ENCODE peak calls at places on chromosomes 2 and 18, in nine cellular contexts. R is endodermal cell, H is body of pancreas, O is epithelial cell of esophagus, A is lower leg skin, W is IMR-90, Y is WTC11, Z is Calu3, N is HepG2. T is an unnamed sample.

GRCh38 chr2:204849887-204850286 is 304.6 kb downstream of the PARD3B start:
- DNase-seq in Z (peak; percentile 34), A (peak; percentile 25), R (no peak), O (peak; percentile 95), Y (no peak), W (no peak), H (no peak), N (no peak), T (no peak)

GRCh38 chr2:226427538-226428307 is 371.9 kb downstream of the IRS1 start:
- DNase-seq in H (no peak), O (peak; percentile 95), A (no peak), Z (peak; percentile 18), Y (no peak), N (peak; percentile 20), W (peak; percentile 97), R (no peak), T (peak; percentile 88)

GRCh38 chr2:33126552-33126951 is 179.8 kb downstream of the LTBP1 start:
- DNase-seq in N (no peak), R (no peak), H (no peak), W (no peak), Z (no peak), O (no peak), Y (no peak), A (no peak), T (no peak)

GRCh38 chr2:210611466-210611865 is 55.1 kb downstream of the CPS1 start:
- DNase-seq in Z (no peak), Y (no peak), W (no peak), A (no peak), N (no peak), O (no peak), R (no peak), H (no peak), T (no peak)

GRCh38 chr2:187842978-187843847 is 289.0 kb upstream of the TFPI start:
- DNase-seq in A (no peak), O (peak; percentile 75), N (peak; percentile 64), Y (no peak), W (peak; percentile 78), Z (peak; percentile 45), H (no peak), R (no peak), T (peak; percentile 74)

GRCh38 chr18:79493211-79493800 is 97.6 kb downstream of the NFATC1 start:
- DNase-seq in R (no peak), A (no peak), O (no peak), N (no peak), W (no peak), Z (no peak), H (peak; percentile 9), Y (no peak), T (no peak)

GRCh38 chr18:60838677-60839076 is 466.1 kb upstream of the MC4R start:
- DNase-seq in W (no peak), R (no peak), O (peak; percentile 61), H (no peak), N (no peak), Z (no peak), Y (no peak), A (no peak), T (peak; percentile 6)

GRCh38 chr18:79554321-79554720 is 125.3 kb upstream of the CTDP1 start:
- DNase-seq in W (no peak), O (no peak), R (peak; percentile 30), A (no peak), N (no peak), Z (no peak), Y (no peak), H (no peak), T (no peak)

GRCh38 chr2:28484835-28485234 is 11.0 kb upstream of the PLB1 start:
- DNase-seq in A (no peak), W (no peak), O (no peak), Y (no peak), H (no peak), R (no peak), N (no peak), Z (no peak), T (no peak)

GRCh38 chr2:84493494-84493893 is 22.8 kb upstream of the DNAH6 start:
- DNase-seq in O (peak; percentile 53), A (no peak), R (no peak), Z (no peak), H (no peak), N (no peak), Y (no peak), W (peak; percentile 95), T (peak; percentile 59)

GRCh38 chr2:98893871-98894270 is 42.2 kb downstream of the CRACDL start:
- DNase-seq in O (no peak), Y (no peak), W (no peak), R (no peak), Z (no peak), H (no peak), N (no peak), A (no peak), T (no peak)

GRCh38 chr18:26225022-26225693 is 1.1 kb upstream of the TAF4B start:
- DNase-seq in N (no peak), W (no peak), Y (no peak), R (peak; percentile 66), O (peak; percentile 65), A (no peak), Z (no peak), H (no peak), T (no peak)

GRCh38 chr2:11427224-11427623 is 38.7 kb downstream of the E2F6 start:
- DNase-seq in N (no peak), R (no peak), O (no peak), H (no peak), W (no peak), A (no peak), Y (no peak), Z (no peak), T (no peak)

GRCh38 chr2:60925994-60926750 is 44.8 kb downstream of the REL start:
- DNase-seq in A (no peak), R (no peak), N (peak; percentile 31), H (no peak), Z (no peak), Y (no peak), O (peak; percentile 41), W (peak; percentile 79), T (no peak)

GRCh38 chr2:219611866-219612604 is 14.4 kb downstream of the STK11IP start:
- DNase-seq in A (no peak), O (no peak), N (no peak), W (no peak), R (no peak), H (no peak), Z (no peak), Y (no peak), T (no peak)

GRCh38 chr2:237739101-237739500 is 59.5 kb upstream of the RBM44 start:
- DNase-seq in H (no peak), O (no peak), Z (no peak), A (no peak), R (no peak), Y (no peak), W (no peak), N (no peak), T (no peak)

GRCh38 chr2:175247159-175247558 is 65.6 kb upstream of the ATP5MC3 start:
- DNase-seq in Y (no peak), O (no peak), A (no peak), Z (no peak), R (no peak), H (no peak), N (no peak), W (no peak), T (no peak)

GRCh38 chr2:175256806-175257585 is 75.5 kb upstream of the ATP5MC3 start:
- DNase-seq in R (no peak), Y (no peak), H (no peak), N (no peak), O (no peak), Z (no peak), W (no peak), A (no peak), T (no peak)

GRCh38 chr2:175253871-175254270 is 72.4 kb upstream of the ATP5MC3 start:
- DNase-seq in H (no peak), Y (no peak), N (no peak), W (no peak), R (no peak), A (no peak), Z (no peak), O (no peak), T (no peak)

GRCh38 chr2:175251425-175252041 is 70.0 kb upstream of the ATP5MC3 start:
- DNase-seq in Z (peak; percentile 33), O (peak; percentile 50), H (no peak), R (no peak), A (no peak), W (peak; percentile 40), N (peak; percentile 36), Y (no peak), T (peak; percentile 63)
- TF ChIP-seq CTCF in Z (peak; percentile 67), O (peak; percentile 67), H (peak; percentile 50), R (peak; percentile 91), A (no peak), W (peak; percentile 62), N (peak; percentile 60), Y (no peak), T (peak; percentile 48)

GRCh38 chr18:24986611-24987270 is 365.2 kb downstream of the ZNF521 start:
- DNase-seq in R (no peak), O (no peak), Z (no peak), H (no peak), Y (no peak), N (no peak), W (peak; percentile 50), A (no peak), T (no peak)

GRCh38 chr18:24982831-24983230 is 369.1 kb downstream of the ZNF521 start:
- DNase-seq in O (peak; percentile 35), Y (no peak), A (no peak), Z (no peak), N (no peak), R (no peak), W (peak; percentile 46), H (no peak), T (no peak)

GRCh38 chr18:24985616-24986015 is 366.4 kb downstream of the ZNF521 start:
- DNase-seq in Z (no peak), O (no peak), Y (no peak), N (no peak), R (no peak), A (no peak), H (no peak), W (peak; percentile 15), T (no peak)

GRCh38 chr18:24987271-24987932 is 364.6 kb downstream of the ZNF521 start:
- DNase-seq in O (peak; percentile 2), N (no peak), R (peak; percentile 68), A (peak; percentile 28), W (peak; percentile 35), Y (peak; percentile 21), Z (no peak), H (no peak), T (no peak)

GRCh38 chr18:24983566-24983965 is 368.4 kb downstream of the ZNF521 start:
- DNase-seq in O (no peak), W (no peak), Z (no peak), Y (no peak), A (no peak), N (no peak), H (no peak), R (peak; percentile 80), T (no peak)
- TF ChIP-seq CTCF in O (no peak), W (no peak), Z (no peak), Y (no peak), A (no peak), N (no peak), H (no peak), R (no peak), T (no peak)

GRCh38 chr2:183244300-183244849 is 120.1 kb downstream of the NUP35 start:
- DNase-seq in Y (peak; percentile 33), Z (no peak), W (no peak), R (peak; percentile 70), N (no peak), H (no peak), O (no peak), A (no peak), T (no peak)
- TF ChIP-seq CTCF in Y (no peak), Z (no peak), W (no peak), R (peak; percentile 53), N (no peak), H (no peak), O (no peak), A (no peak), T (no peak)

GRCh38 chr2:201279079-201279478 is 18.7 kb downstream of the CASP8 start:
- DNase-seq in O (no peak), W (no peak), A (no peak), Y (no peak), R (no peak), N (no peak), Z (no peak), H (no peak), T (no peak)
- TF ChIP-seq CTCF in O (no peak), W (no peak), A (no peak), Y (no peak), R (no peak), N (no peak), Z (no peak), H (no peak), T (no peak)

T was measured in MCF 10A.